ENCODE peak calls at places on chromosome 12, in four cellular contexts. F, X, P and M are unnamed samples.

GRCh38 chr12:96233941-96234461 is 39.8 kb downstream of the ELK3 start:
- DNase-seq in F (no peak), X (peak), P (peak), M (no peak)

GRCh38 chr12:15662303-15662980 is 126.7 kb downstream of the EPS8 start:
- DNase-seq in F (no peak), X (no peak), P (peak), M (peak)

GRCh38 chr12:110767863-110768262 is 25.2 kb upstream of the PPP1CC start:
- DNase-seq in F (no peak), X (no peak), P (no peak), M (no peak)

GRCh38 chr12:76252031-76252430 is 96.2 kb downstream of the BBS10 start:
- DNase-seq in F (no peak), X (no peak), P (no peak), M (no peak)

GRCh38 chr12:131828671-131829350 is 618 bp downstream of the MMP17 start:
- DNase-seq in F (no peak), X (no peak), P (no peak), M (no peak)

GRCh38 chr12:104182144-104182543 is 33.4 kb upstream of the TXNRD1 start:
- DNase-seq in F (no peak), X (peak), P (peak), M (no peak)

GRCh38 chr12:21073129-21073528 is 57.9 kb upstream of the SLCO1B1 start:
- DNase-seq in F (no peak), X (no peak), P (no peak), M (no peak)

GRCh38 chr12:48996794-48997718 is 2.1 kb downstream of the DDN start:
- DNase-seq in F (peak), X (peak), P (no peak), M (peak)

GRCh38 chr12:124601699-124602098 is 34.3 kb upstream of the NCOR2 start:
- DNase-seq in F (no peak), X (no peak), P (no peak), M (no peak)

GRCh38 chr12:12024958-12025682 is 45.6 kb upstream of the BCL2L14 start:
- DNase-seq in F (no peak), X (no peak), P (no peak), M (no peak)

GRCh38 chr12:124242529-124243065 is 52.3 kb upstream of the RFLNA start:
- DNase-seq in F (no peak), X (no peak), P (no peak), M (no peak)

GRCh38 chr12:18483723-18484325 is 222.5 kb downstream of the PIK3C2G start:
- DNase-seq in F (no peak), X (no peak), P (no peak), M (no peak)